ENCODE peak calls at places on chromosomes 12 and 14, in nine cellular contexts. One of them, this sample, is unnamed.

GRCh38 chr14:91113829-91114078 is at the start of gene DGLUCY:
- DNase-seq in HepG2: no peak
- DNase-seq in IMR-90: peak; percentile 75
- DNase-seq in neural progenitor cell: no peak
- DNase-seq in SK-N-SH: peak; percentile 84
- DNase-seq in thoracic aorta: peak; percentile 32
- DNase-seq in cardiac muscle cell: peak; percentile 83
- DNase-seq in GM23338: no peak
- DNase-seq in right lobe of liver: peak; percentile 89
- DNase-seq in this sample: peak; percentile 81

GRCh38 chr14:48826058-48826457 is 760.1 kb downstream of the RPS29 start:
- DNase-seq in HepG2: no peak
- DNase-seq in IMR-90: peak; percentile 64
- DNase-seq in neural progenitor cell: no peak
- DNase-seq in SK-N-SH: no peak
- DNase-seq in thoracic aorta: no peak
- DNase-seq in cardiac muscle cell: no peak
- DNase-seq in GM23338: no peak
- DNase-seq in right lobe of liver: no peak
- DNase-seq in this sample: no peak

GRCh38 chr12:65663097-65663496 is 161.2 kb upstream of the HMGA2 start:
- DNase-seq in HepG2: no peak
- DNase-seq in IMR-90: no peak
- DNase-seq in neural progenitor cell: no peak
- DNase-seq in SK-N-SH: no peak
- DNase-seq in thoracic aorta: no peak
- DNase-seq in cardiac muscle cell: no peak
- DNase-seq in GM23338: no peak
- DNase-seq in right lobe of liver: no peak
- DNase-seq in this sample: no peak

GRCh38 chr12:64480148-64480547 is 28.2 kb downstream of the TBK1 start:
- DNase-seq in HepG2: no peak
- DNase-seq in IMR-90: peak; percentile 24
- DNase-seq in neural progenitor cell: no peak
- DNase-seq in SK-N-SH: no peak
- DNase-seq in thoracic aorta: no peak
- DNase-seq in cardiac muscle cell: no peak
- DNase-seq in GM23338: no peak
- DNase-seq in right lobe of liver: no peak
- DNase-seq in this sample: no peak

GRCh38 chr14:100874051-100874410 is 29.5 kb downstream of the RTL1 start:
- DNase-seq in HepG2: no peak
- DNase-seq in IMR-90: no peak
- DNase-seq in neural progenitor cell: no peak
- DNase-seq in SK-N-SH: no peak
- DNase-seq in thoracic aorta: no peak
- DNase-seq in cardiac muscle cell: no peak
- DNase-seq in GM23338: no peak
- DNase-seq in right lobe of liver: no peak
- DNase-seq in this sample: no peak

GRCh38 chr12:118025168-118025567 is 8.7 kb downstream of the RFC5 start:
- DNase-seq in HepG2: no peak
- DNase-seq in IMR-90: no peak
- DNase-seq in neural progenitor cell: no peak
- DNase-seq in SK-N-SH: no peak
- DNase-seq in thoracic aorta: no peak
- DNase-seq in cardiac muscle cell: no peak
- DNase-seq in GM23338: no peak
- DNase-seq in right lobe of liver: no peak
- DNase-seq in this sample: no peak

GRCh38 chr12:70196732-70197361 is 46.4 kb upstream of the CNOT2 start:
- DNase-seq in HepG2: no peak
- DNase-seq in IMR-90: no peak
- DNase-seq in neural progenitor cell: no peak
- DNase-seq in SK-N-SH: peak; percentile 2
- DNase-seq in thoracic aorta: no peak
- DNase-seq in cardiac muscle cell: no peak
- DNase-seq in GM23338: no peak
- DNase-seq in right lobe of liver: no peak
- DNase-seq in this sample: no peak

GRCh38 chr12:85733441-85733840 is 102.8 kb downstream of the RASSF9 start:
- DNase-seq in HepG2: no peak
- DNase-seq in IMR-90: peak; percentile 10
- DNase-seq in neural progenitor cell: no peak
- DNase-seq in SK-N-SH: no peak
- DNase-seq in thoracic aorta: no peak
- DNase-seq in cardiac muscle cell: no peak
- DNase-seq in GM23338: no peak
- DNase-seq in right lobe of liver: no peak
- DNase-seq in this sample: no peak

GRCh38 chr12:51488281-51488680 is 63.6 kb downstream of the SLC4A8 start:
- DNase-seq in HepG2: no peak
- DNase-seq in IMR-90: peak; percentile 19
- DNase-seq in neural progenitor cell: no peak
- DNase-seq in SK-N-SH: no peak
- DNase-seq in thoracic aorta: no peak
- DNase-seq in cardiac muscle cell: no peak
- DNase-seq in GM23338: no peak
- DNase-seq in right lobe of liver: no peak
- DNase-seq in this sample: no peak

GRCh38 chr14:104738375-104739019 is 14.4 kb upstream of the SIVA1 start:
- DNase-seq in HepG2: no peak
- DNase-seq in IMR-90: no peak
- DNase-seq in neural progenitor cell: no peak
- DNase-seq in SK-N-SH: peak; percentile 58
- DNase-seq in thoracic aorta: no peak
- DNase-seq in cardiac muscle cell: no peak
- DNase-seq in GM23338: no peak
- DNase-seq in right lobe of liver: no peak
- DNase-seq in this sample: no peak

GRCh38 chr12:13816394-13816793 is 165.0 kb downstream of the GRIN2B start:
- DNase-seq in HepG2: no peak
- DNase-seq in IMR-90: no peak
- DNase-seq in neural progenitor cell: peak; percentile 61
- DNase-seq in SK-N-SH: no peak
- DNase-seq in thoracic aorta: no peak
- DNase-seq in cardiac muscle cell: peak; percentile 23
- DNase-seq in GM23338: peak; percentile 50
- DNase-seq in right lobe of liver: no peak
- DNase-seq in this sample: no peak

GRCh38 chr14:60090864-60091519 is 731 bp upstream of the PCNX4 start:
- DNase-seq in HepG2: no peak
- DNase-seq in IMR-90: peak; percentile 64
- DNase-seq in neural progenitor cell: peak; percentile 49
- DNase-seq in SK-N-SH: peak; percentile 50
- DNase-seq in thoracic aorta: no peak
- DNase-seq in cardiac muscle cell: peak; percentile 73
- DNase-seq in GM23338: peak; percentile 32
- DNase-seq in right lobe of liver: peak; percentile 56
- DNase-seq in this sample: peak; percentile 75
- H3K4me1 ChIP-seq in HepG2: peaks cover 26% of the 10 kb centered on the region
- H3K4me1 ChIP-seq in IMR-90: peaks cover 5% of the 10 kb centered on the region
- H3K4me1 ChIP-seq in neural progenitor cell: peaks cover 19% of the 10 kb centered on the region
- H3K4me1 ChIP-seq in SK-N-SH: peaks cover 4% of the 10 kb centered on the region
- H3K4me1 ChIP-seq in thoracic aorta: peaks cover 29% of the 10 kb centered on the region
- H3K4me1 ChIP-seq in cardiac muscle cell: peaks cover 23% of the 10 kb centered on the region
- H3K4me1 ChIP-seq in GM23338: peaks cover 26% of the 10 kb centered on the region
- H3K4me1 ChIP-seq in right lobe of liver: no peaks in the 10 kb centered on the region
- H3K4me1 ChIP-seq in this sample: peaks cover 8% of the 10 kb centered on the region

GRCh38 chr12:2854669-2855453 is 2.0 kb downstream of the TEX52 start:
- DNase-seq in HepG2: no peak
- DNase-seq in IMR-90: no peak
- DNase-seq in neural progenitor cell: no peak
- DNase-seq in SK-N-SH: no peak
- DNase-seq in thoracic aorta: no peak
- DNase-seq in cardiac muscle cell: no peak
- DNase-seq in GM23338: no peak
- DNase-seq in right lobe of liver: no peak
- DNase-seq in this sample: no peak

GRCh38 chr12:2856901-2857495 is at the start of gene TEX52:
- DNase-seq in HepG2: peak; percentile 22
- DNase-seq in IMR-90: no peak
- DNase-seq in neural progenitor cell: peak; percentile 84
- DNase-seq in SK-N-SH: no peak
- DNase-seq in thoracic aorta: no peak
- DNase-seq in cardiac muscle cell: no peak
- DNase-seq in GM23338: peak; percentile 87
- DNase-seq in right lobe of liver: no peak
- DNase-seq in this sample: no peak

GRCh38 chr12:2856051-2856450 is 788 bp downstream of the TEX52 start:
- DNase-seq in HepG2: no peak
- DNase-seq in IMR-90: no peak
- DNase-seq in neural progenitor cell: no peak
- DNase-seq in SK-N-SH: no peak
- DNase-seq in thoracic aorta: no peak
- DNase-seq in cardiac muscle cell: no peak
- DNase-seq in GM23338: peak; percentile 22
- DNase-seq in right lobe of liver: no peak
- DNase-seq in this sample: no peak

GRCh38 chr12:2853626-2854025 is 3.2 kb downstream of the TEX52 start:
- DNase-seq in HepG2: peak; percentile 48
- DNase-seq in IMR-90: peak; percentile 74
- DNase-seq in neural progenitor cell: peak; percentile 90
- DNase-seq in SK-N-SH: peak; percentile 93
- DNase-seq in thoracic aorta: peak; percentile 43
- DNase-seq in cardiac muscle cell: peak; percentile 89
- DNase-seq in GM23338: peak; percentile 95
- DNase-seq in right lobe of liver: peak; percentile 71
- DNase-seq in this sample: peak; percentile 92

DNA sequence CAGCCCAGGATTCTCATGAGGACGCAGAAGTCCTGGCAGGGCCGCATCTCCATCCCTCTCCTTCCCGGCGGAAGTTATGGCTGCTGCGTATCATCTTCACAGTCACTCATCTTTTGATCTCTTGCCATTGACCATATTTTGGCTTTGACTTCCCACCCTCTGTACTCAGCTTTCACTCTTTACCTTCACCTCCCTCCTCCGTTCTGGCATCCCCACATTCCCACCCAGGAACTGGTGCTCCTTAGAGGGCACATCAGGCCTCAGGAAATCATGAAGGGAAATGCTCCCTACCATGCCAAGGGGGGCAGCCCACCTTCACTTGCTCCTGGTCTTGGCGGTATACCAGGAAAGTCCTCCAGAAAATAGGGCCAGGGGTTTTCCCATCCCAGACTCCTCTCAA is 1.3 kb downstream of the TEX52 start:
- DNase-seq in HepG2: no peak
- DNase-seq in IMR-90: no peak
- DNase-seq in neural progenitor cell: no peak
- DNase-seq in SK-N-SH: no peak
- DNase-seq in thoracic aorta: no peak
- DNase-seq in cardiac muscle cell: no peak
- DNase-seq in GM23338: no peak
- DNase-seq in right lobe of liver: no peak
- DNase-seq in this sample: no peak
- TF ChIP-seq CTCF in HepG2: no peak
- TF ChIP-seq CTCF in IMR-90: no peak
- TF ChIP-seq CTCF in neural progenitor cell: no peak
- TF ChIP-seq CTCF in SK-N-SH: no peak
- TF ChIP-seq CTCF in thoracic aorta: no peak
- TF ChIP-seq CTCF in cardiac muscle cell: no peak
- TF ChIP-seq CTCF in GM23338: no peak
- TF ChIP-seq CTCF in right lobe of liver: no peak
- TF ChIP-seq CTCF in this sample: no peak

GRCh38 chr14:22280497-22281321 is 308.3 kb downstream of the DAD1 start:
- DNase-seq in HepG2: no peak
- DNase-seq in IMR-90: no peak
- DNase-seq in neural progenitor cell: no peak
- DNase-seq in SK-N-SH: no peak
- DNase-seq in thoracic aorta: no peak
- DNase-seq in cardiac muscle cell: no peak
- DNase-seq in GM23338: no peak
- DNase-seq in right lobe of liver: no peak
- DNase-seq in this sample: no peak
- H3K4me1 ChIP-seq in HepG2: no peaks in the 10 kb centered on the region
- H3K4me1 ChIP-seq in IMR-90: peaks cover 1% of the 10 kb centered on the region
- H3K4me1 ChIP-seq in neural progenitor cell: no peaks in the 10 kb centered on the region
- H3K4me1 ChIP-seq in SK-N-SH: peaks cover 6% of the 10 kb centered on the region
- H3K4me1 ChIP-seq in thoracic aorta: peaks cover 7% of the 10 kb centered on the region
- H3K4me1 ChIP-seq in cardiac muscle cell: no peaks in the 10 kb centered on the region
- H3K4me1 ChIP-seq in GM23338: peaks cover 3% of the 10 kb centered on the region
- H3K4me1 ChIP-seq in right lobe of liver: no peaks in the 10 kb centered on the region
- H3K4me1 ChIP-seq in this sample: no peaks in the 10 kb centered on the region

GRCh38 chr14:76986261-76986565 is 42.3 kb downstream of the IRF2BPL start:
- DNase-seq in HepG2: no peak
- DNase-seq in IMR-90: no peak
- DNase-seq in neural progenitor cell: no peak
- DNase-seq in SK-N-SH: no peak
- DNase-seq in thoracic aorta: no peak
- DNase-seq in cardiac muscle cell: no peak
- DNase-seq in GM23338: no peak
- DNase-seq in right lobe of liver: no peak
- DNase-seq in this sample: no peak

GRCh38 chr14:76984297-76984696 is 44.2 kb downstream of the IRF2BPL start:
- DNase-seq in HepG2: no peak
- DNase-seq in IMR-90: no peak
- DNase-seq in neural progenitor cell: no peak
- DNase-seq in SK-N-SH: no peak
- DNase-seq in thoracic aorta: no peak
- DNase-seq in cardiac muscle cell: no peak
- DNase-seq in GM23338: no peak
- DNase-seq in right lobe of liver: no peak
- DNase-seq in this sample: no peak

GRCh38 chr14:76985021-76985420 is 43.5 kb downstream of the IRF2BPL start:
- DNase-seq in HepG2: peak; percentile 41
- DNase-seq in IMR-90: peak; percentile 75
- DNase-seq in neural progenitor cell: no peak
- DNase-seq in SK-N-SH: no peak
- DNase-seq in thoracic aorta: no peak
- DNase-seq in cardiac muscle cell: peak; percentile 31
- DNase-seq in GM23338: no peak
- DNase-seq in right lobe of liver: no peak
- DNase-seq in this sample: no peak

GRCh38 chr14:76987956-76988520 is 40.5 kb downstream of the IRF2BPL start:
- DNase-seq in HepG2: no peak
- DNase-seq in IMR-90: no peak
- DNase-seq in neural progenitor cell: no peak
- DNase-seq in SK-N-SH: no peak
- DNase-seq in thoracic aorta: no peak
- DNase-seq in cardiac muscle cell: no peak
- DNase-seq in GM23338: no peak
- DNase-seq in right lobe of liver: no peak
- DNase-seq in this sample: no peak

DNA sequence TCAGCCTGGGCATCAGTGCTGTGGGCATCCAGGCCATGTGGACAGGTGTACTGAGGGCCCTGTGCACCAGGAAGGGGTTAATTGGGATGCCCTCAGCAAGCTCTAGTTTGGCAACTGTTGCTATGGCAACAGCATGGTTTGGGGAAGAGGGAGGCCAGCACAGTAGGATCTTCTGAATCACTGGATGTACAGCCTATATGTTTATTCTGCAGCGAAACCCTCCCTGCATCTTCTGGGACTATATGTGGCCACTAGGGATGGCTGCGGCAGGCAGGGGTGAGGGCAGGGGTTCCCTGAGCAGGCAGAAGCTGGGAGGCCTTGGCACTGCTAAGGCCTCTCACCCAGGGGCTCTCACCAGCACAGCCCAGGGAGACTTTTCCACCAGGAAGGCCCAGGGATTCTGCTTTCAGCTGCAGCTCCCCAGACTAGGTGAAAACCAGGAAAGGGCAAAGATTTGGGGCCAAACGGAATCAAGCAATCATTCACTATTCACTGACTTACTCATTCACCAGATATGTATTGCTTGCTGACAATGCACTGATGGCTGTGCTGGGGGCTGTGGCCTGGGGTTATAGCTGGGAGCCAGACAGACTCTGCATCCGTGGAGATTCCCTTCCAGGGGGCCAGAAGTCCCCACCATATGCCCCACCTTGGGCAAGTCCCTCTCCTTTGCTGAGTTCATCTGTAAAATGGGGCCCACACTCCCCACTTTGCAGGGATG is 42.8 kb downstream of the IRF2BPL start:
- DNase-seq in HepG2: no peak
- DNase-seq in IMR-90: peak; percentile 34
- DNase-seq in neural progenitor cell: peak; percentile 65
- DNase-seq in SK-N-SH: no peak
- DNase-seq in thoracic aorta: no peak
- DNase-seq in cardiac muscle cell: no peak
- DNase-seq in GM23338: no peak
- DNase-seq in right lobe of liver: no peak
- DNase-seq in this sample: no peak
- TF ChIP-seq CTCF in HepG2: no peak
- TF ChIP-seq CTCF in IMR-90: no peak
- TF ChIP-seq CTCF in neural progenitor cell: no peak
- TF ChIP-seq CTCF in SK-N-SH: no peak
- TF ChIP-seq CTCF in thoracic aorta: no peak
- TF ChIP-seq CTCF in cardiac muscle cell: no peak
- TF ChIP-seq CTCF in GM23338: no peak
- TF ChIP-seq CTCF in right lobe of liver: no peak
- TF ChIP-seq CTCF in this sample: no peak